ENCODE peak calls at places on chromosomes 7 and 10, in seven cellular contexts. N, V, I, T, U, G and Y are unnamed samples. For H3K36me3, the result is how much of the 10 kb centered on the place peaks cover.

GRCh38 chr10:24209421-24209770 is 458 bp downstream of the KIAA1217 start:
- DNase-seq in N (peak), V (no peak), I (no peak), T (no peak), U (peak), G (no peak), Y (no peak)

GRCh38 chr10:29807407-29807806 is 172.6 kb upstream of the SVIL start:
- DNase-seq in N (no peak), V (no peak), I (no peak), T (no peak), U (no peak), G (no peak), Y (no peak)

GRCh38 chr10:120365872-120366271 is 91.2 kb upstream of the PLPP4 start:
- DNase-seq in N (no peak), V (no peak), I (no peak), T (no peak), U (no peak), G (no peak), Y (no peak)

GRCh38 chr7:115679976-115680375 is 350.6 kb downstream of the TFEC start:
- DNase-seq in N (no peak), V (no peak), I (peak), T (no peak), U (peak), G (no peak), Y (no peak)

GRCh38 chr7:117664047-117664446 is 184.2 kb downstream of the CFTR start:
- DNase-seq in N (no peak), V (no peak), I (no peak), T (no peak), U (no peak), G (no peak), Y (no peak)

GRCh38 chr10:84156768-84157167 is 16.8 kb upstream of the GPR15LG start:
- DNase-seq in N (no peak), V (no peak), I (no peak), T (no peak), U (no peak), G (no peak), Y (no peak)

GRCh38 chr7:91352091-91352490 is 87.9 kb downstream of the FZD1 start:
- DNase-seq in N (no peak), V (no peak), I (no peak), T (no peak), U (no peak), G (no peak), Y (no peak)

GRCh38 chr7:137990251-137990901 is 11.5 kb downstream of the CREB3L2 start:
- DNase-seq in N (no peak), V (no peak), I (no peak), T (no peak), U (no peak), G (no peak), Y (no peak)

GRCh38 chr7:125670926-125671572 is 741.4 kb upstream of the POT1 start:
- DNase-seq in N (no peak), V (no peak), I (no peak), T (no peak), U (peak), G (no peak), Y (no peak)

GRCh38 chr7:130141161-130141857 is 63.9 kb downstream of the TMEM209 start:
- DNase-seq in N (peak), V (peak), I (peak), T (peak), U (peak), G (peak), Y (peak)

GRCh38 chr10:104291439-104291951 is 22.5 kb downstream of the GSTO2 start:
- DNase-seq in N (peak), V (peak), I (peak), T (peak), U (peak), G (peak), Y (peak)

GRCh38 chr7:41581041-41581440 is 121.8 kb downstream of the INHBA start:
- DNase-seq in N (no peak), V (no peak), I (no peak), T (no peak), U (no peak), G (no peak), Y (no peak)

GRCh38 chr7:42071372-42072261 is 165.4 kb downstream of the GLI3 start:
- DNase-seq in N (no peak), V (no peak), I (no peak), T (no peak), U (peak), G (no peak), Y (no peak)

GRCh38 chr10:132274581-132274980 is 33.2 kb downstream of the STK32C start:
- DNase-seq in N (no peak), V (peak), I (no peak), T (no peak), U (no peak), G (no peak), Y (no peak)

GRCh38 chr10:24349379-24350110 is 140.6 kb downstream of the KIAA1217 start:
- DNase-seq in N (no peak), V (no peak), I (no peak), T (no peak), U (no peak), G (no peak), Y (no peak)

GRCh38 chr10:102140218-102140617 is 7.4 kb downstream of the PPRC1 start:
- DNase-seq in N (no peak), V (no peak), I (no peak), T (no peak), U (no peak), G (no peak), Y (no peak)

GRCh38 chr7:8189615-8190014 is 72.4 kb downstream of the ICA1 start:
- DNase-seq in N (no peak), V (no peak), I (no peak), T (no peak), U (peak), G (no peak), Y (no peak)

GRCh38 chr7:40694041-40694809 is 559.4 kb downstream of the SUGCT start:
- DNase-seq in N (no peak), V (no peak), I (no peak), T (no peak), U (no peak), G (no peak), Y (no peak)

GRCh38 chr10:132102071-132102716 is 36.4 kb downstream of the JAKMIP3 start:
- DNase-seq in N (peak), V (no peak), I (no peak), T (no peak), U (no peak), G (no peak), Y (no peak)

GRCh38 chr7:25779002-25779546 is 372.9 kb upstream of the NFE2L3 start:
- DNase-seq in N (no peak), V (no peak), I (no peak), T (no peak), U (no peak), G (no peak), Y (no peak)

GRCh38 chr7:72321637-72322036 is 90.5 kb downstream of the CALN1 start:
- DNase-seq in N (no peak), V (no peak), I (no peak), T (no peak), U (no peak), G (no peak), Y (no peak)
- H3K27ac ChIP-seq in N (no peak), V (no peak), I (no peak), T (no peak), U (no peak), G (no peak), Y (no peak)

DNA sequence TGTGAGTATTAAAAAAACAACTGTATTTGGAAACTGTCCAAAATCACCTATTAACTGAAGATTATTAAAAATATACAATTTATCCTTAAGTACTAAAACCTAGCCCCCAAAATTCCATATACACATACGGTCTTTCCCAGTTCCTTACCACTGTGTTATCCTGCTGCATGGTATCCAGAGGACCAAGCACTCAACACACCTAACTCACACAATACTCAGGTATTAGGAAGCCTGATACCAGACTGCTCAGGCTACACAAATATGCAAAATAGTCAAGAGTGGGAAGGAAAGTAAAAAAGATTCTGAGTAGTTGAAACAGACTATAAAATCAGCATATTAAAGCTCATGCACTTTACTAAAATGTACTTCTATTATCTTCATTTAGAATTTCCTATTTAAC is 67.2 kb downstream of the EPC1 start:
- DNase-seq in N (no peak), V (no peak), I (no peak), T (no peak), U (no peak), G (no peak), Y (no peak)
- H3K36me3 ChIP-seq in N (under half), V (under half), I (under half), T (half or more), U (under half), G (half or more), Y (under half)

DNA sequence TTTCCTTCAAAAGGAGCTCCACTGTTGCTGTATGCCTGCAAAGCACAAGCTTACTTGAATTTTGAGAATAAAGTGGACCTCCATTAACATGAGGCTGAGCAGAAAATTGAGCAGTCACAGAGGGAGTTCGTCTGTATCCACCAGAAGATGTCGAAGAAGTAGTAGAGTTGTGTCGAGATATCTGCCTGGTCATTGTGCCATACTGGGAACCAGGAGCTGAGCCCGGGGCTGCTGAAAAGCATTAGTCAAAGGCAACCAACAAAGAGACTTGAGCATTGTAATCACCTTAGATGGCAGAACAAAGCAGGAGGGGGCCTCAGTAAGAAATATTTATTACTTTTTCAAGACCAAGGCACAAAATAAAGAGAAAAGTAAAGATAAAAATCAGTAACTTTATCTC is 61.5 kb downstream of the PDSS1 start:
- DNase-seq in N (no peak), V (no peak), I (no peak), T (no peak), U (peak), G (no peak), Y (no peak)
- H3K27ac ChIP-seq in N (no peak), V (no peak), I (no peak), T (no peak), U (no peak), G (no peak), Y (no peak)

GRCh38 chr7:39016609-39017008 is 38.9 kb downstream of the POU6F2 start:
- DNase-seq in N (no peak), V (no peak), I (peak), T (no peak), U (peak), G (no peak), Y (no peak)
- H3K36me3 ChIP-seq in N (under half), V (under half), I (under half), T (under half), U (under half), G (under half), Y (under half)

GRCh38 chr7:23293500-23294073 is 5.6 kb upstream of the MALSU1 start:
- DNase-seq in N (no peak), V (no peak), I (no peak), T (no peak), U (no peak), G (no peak), Y (no peak)
- H3K27ac ChIP-seq in N (no peak), V (peak), I (no peak), T (no peak), U (no peak), G (no peak), Y (no peak)

DNA sequence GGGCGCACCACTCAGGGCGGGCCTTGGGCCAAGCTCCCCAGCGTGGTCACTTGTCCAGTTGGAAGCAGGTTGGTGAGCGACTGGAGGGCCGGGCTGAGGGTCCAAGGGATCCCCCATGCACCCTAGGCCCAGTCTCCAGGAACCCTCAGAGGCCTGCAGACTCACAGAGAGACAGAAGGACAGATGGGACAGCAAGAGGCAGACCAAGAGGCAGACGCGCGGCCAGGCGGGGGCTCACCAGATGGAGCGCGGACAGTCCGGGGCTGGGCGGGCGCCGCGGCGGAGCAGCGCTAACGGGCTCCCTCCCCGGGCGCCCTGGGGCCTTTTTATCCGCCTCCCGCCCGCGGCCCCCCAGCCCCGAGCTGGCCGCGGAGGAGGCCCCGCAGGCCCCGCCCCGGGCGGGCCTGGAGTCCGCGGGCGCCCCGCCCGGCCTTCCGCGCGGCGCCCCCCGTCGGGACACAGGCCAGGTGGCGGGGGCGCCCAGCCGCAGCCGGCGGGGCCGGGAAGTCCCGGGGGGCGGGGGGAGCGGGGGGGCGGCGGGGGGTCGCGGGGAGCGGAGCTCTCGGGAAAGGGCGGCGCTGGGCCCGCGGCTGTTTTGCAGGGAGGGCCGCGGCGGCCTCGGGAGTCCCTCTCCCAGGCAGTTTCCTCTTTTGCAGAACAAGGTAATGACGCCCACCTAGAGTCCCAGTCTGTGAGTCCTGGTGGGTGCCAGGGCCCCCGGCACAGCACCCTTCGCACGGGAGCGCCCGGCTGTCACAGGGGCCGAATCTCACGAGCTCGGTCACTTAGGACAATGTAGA is at the start of gene LOXL4:
- DNase-seq in N (no peak), V (no peak), I (no peak), T (no peak), U (no peak), G (no peak), Y (peak)
- H3K36me3 ChIP-seq in N (under half), V (under half), I (under half), T (under half), U (under half), G (under half), Y (under half)

GRCh38 chr7:127794551-127794950 is 142.6 kb downstream of the SND1 start:
- DNase-seq in N (no peak), V (no peak), I (no peak), T (no peak), U (no peak), G (no peak), Y (no peak)

GRCh38 chr7:127794135-127794534 is 142.1 kb downstream of the SND1 start:
- DNase-seq in N (no peak), V (no peak), I (no peak), T (no peak), U (no peak), G (no peak), Y (no peak)

GRCh38 chr7:127799535-127800305 is 147.7 kb downstream of the SND1 start:
- DNase-seq in N (no peak), V (no peak), I (no peak), T (no peak), U (no peak), G (no peak), Y (no peak)

GRCh38 chr7:127798769-127799372 is 146.9 kb downstream of the SND1 start:
- DNase-seq in N (no peak), V (no peak), I (no peak), T (no peak), U (no peak), G (no peak), Y (no peak)

DNA sequence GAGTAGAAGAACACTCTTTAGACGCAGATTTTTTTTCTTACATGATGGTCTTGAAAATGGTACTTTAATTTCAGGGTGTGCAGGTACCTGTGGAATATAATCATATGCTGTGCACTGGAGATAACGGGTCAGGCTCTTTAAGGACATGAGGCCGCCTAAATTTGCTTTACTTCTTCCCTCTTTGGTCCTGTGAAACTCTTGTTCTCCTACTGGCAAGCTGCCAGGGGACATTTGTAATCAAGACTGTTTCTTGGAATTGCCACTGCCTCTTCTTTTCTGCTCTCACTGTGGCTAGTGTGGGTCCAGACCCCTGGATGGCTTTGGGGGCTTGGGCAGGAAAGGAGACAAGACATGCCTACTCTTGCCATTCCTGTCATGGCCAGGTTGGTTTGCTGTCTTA is 146.0 kb downstream of the SND1 start:
- DNase-seq in N (no peak), V (no peak), I (no peak), T (no peak), U (no peak), G (no peak), Y (peak)
- H3K27ac ChIP-seq in N (no peak), V (no peak), I (no peak), T (no peak), U (no peak), G (no peak), Y (no peak)